ENCODE peak calls at places on chromosomes 6 and 20, in ten cellular contexts. K is iPS DF 19.7; V is dermis blood vessel endothelial cell; E is RWPE1; D is activated T-cell treated with anti-CD3 and anti-CD28 coated beads, Interleukin-2, amount 50 U/mL, for 72 hours; F is fibroblast of gingiva; R is cardiac muscle cell; Z is anterior cingulate cortex; Q is T-helper 2 cell; M is IMR-90. A is an unnamed sample.

GRCh38 chr6:25026723-25027122 is 91.0 kb upstream of the RIPOR2 start:
- DNase-seq in E (no peak), Q (peak), K (no peak), R (no peak), F (no peak), V (no peak), M (no peak), D (no peak), Z (no peak), A (no peak)

GRCh38 chr20:8722277-8722928 is 346.5 kb upstream of the PLCB4 start:
- DNase-seq in R (peak), F (peak), V (peak), Z (peak), D (peak), M (peak), Q (peak), K (no peak), E (peak), A (peak)

GRCh38 chr6:158441639-158442308 is 118.1 kb upstream of the TMEM181 start:
- DNase-seq in D (no peak), V (no peak), E (no peak), Z (peak), M (no peak), K (no peak), F (no peak), Q (no peak), R (peak), A (peak)

GRCh38 chr6:142195862-142196536 is 48.9 kb downstream of the VTA1 start:
- DNase-seq in D (no peak), E (no peak), Q (no peak), M (peak), V (no peak), R (no peak), K (no peak), F (no peak), Z (no peak), A (no peak)

GRCh38 chr6:111478749-111479148 is 4.3 kb downstream of the REV3L start:
- DNase-seq in Z (peak), D (no peak), V (peak), K (peak), Q (peak), R (peak), M (peak), E (peak), F (peak), A (peak)

GRCh38 chr20:63056236-63057132 is 49.7 kb upstream of the BHLHE23 start:
- DNase-seq in E (peak), F (no peak), Z (peak), V (peak), R (peak), D (peak), K (no peak), Q (peak), M (no peak), A (peak)

GRCh38 chr6:97189767-97190166 is 93.2 kb downstream of the MMS22L start:
- DNase-seq in D (no peak), R (peak), Q (no peak), M (peak), E (peak), F (peak), Z (no peak), V (peak), K (no peak), A (no peak)

GRCh38 chr20:57476073-57476526 is 48.8 kb downstream of the CTCFL start:
- DNase-seq in Q (no peak), F (no peak), Z (no peak), D (no peak), V (peak), R (no peak), E (no peak), M (no peak), K (no peak), A (no peak)

GRCh38 chr20:49790077-49790798 is 22.4 kb upstream of the SLC9A8 start:
- DNase-seq in F (peak), D (no peak), M (peak), Z (no peak), Q (no peak), E (no peak), K (no peak), R (peak), V (peak), A (peak)

GRCh38 chr6:11702796-11703130 is 75.8 kb downstream of the ADTRP start:
- DNase-seq in E (no peak), F (no peak), Q (no peak), D (no peak), M (no peak), V (no peak), K (no peak), R (no peak), Z (no peak), A (no peak)

GRCh38 chr6:26223677-26224546 is 136.7 kb downstream of the HFE start:
- DNase-seq in D (peak), M (peak), F (peak), Z (peak), V (peak), K (no peak), Q (peak), E (peak), R (peak), A (peak)

GRCh38 chr6:44410363-44410762 is 22.9 kb downstream of the CDC5L start:
- DNase-seq in Q (no peak), M (no peak), K (no peak), R (no peak), D (no peak), V (no peak), E (no peak), Z (no peak), F (no peak), A (no peak)

GRCh38 chr20:39111359-39112195 is 149.4 kb downstream of the DHX35 start:
- DNase-seq in R (peak), Z (no peak), D (no peak), M (no peak), V (no peak), F (no peak), K (no peak), Q (no peak), E (no peak), A (peak)

GRCh38 chr6:111357680-111358079 is 125.3 kb downstream of the REV3L start:
- DNase-seq in Q (no peak), E (no peak), K (no peak), M (no peak), D (no peak), V (no peak), Z (no peak), R (peak), F (no peak), A (no peak)

GRCh38 chr6:150928882-150929281 is 63.4 kb downstream of the MTHFD1L start:
- DNase-seq in K (no peak), D (no peak), Q (peak), V (peak), F (no peak), E (no peak), R (no peak), M (no peak), Z (no peak), A (no peak)

GRCh38 chr6:152595507-152595906 is 41.7 kb downstream of the SYNE1 start:
- DNase-seq in Q (no peak), F (peak), R (peak), M (peak), Z (peak), V (peak), K (peak), D (no peak), E (no peak), A (peak)

GRCh38 chr6:100078509-100078908 is 84.5 kb upstream of the MCHR2 start:
- DNase-seq in V (peak), E (no peak), Z (no peak), K (peak), R (peak), F (no peak), D (no peak), Q (peak), M (peak), A (peak)

GRCh38 chr6:827431-827830 is 134.5 kb upstream of the EXOC2 start:
- DNase-seq in R (no peak), M (no peak), Z (no peak), K (no peak), E (no peak), Q (peak), D (no peak), F (no peak), V (no peak), A (no peak)

GRCh38 chr6:17101422-17102257 is at the start of gene STMND1:
- DNase-seq in Z (no peak), Q (peak), V (peak), F (no peak), D (no peak), R (peak), M (peak), E (peak), K (no peak), A (peak)

GRCh38 chr20:59678286-59678685 is 73.9 kb downstream of the PHACTR3 start:
- DNase-seq in E (no peak), K (no peak), F (no peak), R (no peak), Q (no peak), V (no peak), M (no peak), Z (peak), D (no peak), A (peak)

GRCh38 chr6:170135041-170135440 is 155.8 kb downstream of the DLL1 start:
- DNase-seq in E (no peak), R (no peak), M (no peak), F (no peak), Z (no peak), Q (no peak), D (no peak), V (no peak), K (no peak), A (no peak)

GRCh38 chr20:17622851-17623508 is 53.1 kb downstream of the DSTN start:
- DNase-seq in Z (no peak), F (no peak), D (no peak), Q (no peak), K (no peak), V (no peak), M (no peak), E (no peak), R (no peak), A (no peak)

GRCh38 chr6:81769834-81770233 is 17.4 kb upstream of the TENT5A start:
- DNase-seq in E (peak), K (no peak), Q (no peak), D (no peak), V (no peak), M (peak), R (no peak), Z (no peak), F (peak), A (peak)

GRCh38 chr20:37347891-37348642 is 2.1 kb downstream of the SRC start:
- DNase-seq in Z (no peak), Q (no peak), F (no peak), R (no peak), V (peak), D (peak), K (no peak), E (no peak), M (no peak), A (peak)

GRCh38 chr6:113630738-113631535 is 226.2 kb upstream of the MARCKS start:
- DNase-seq in E (no peak), Z (no peak), R (peak), D (peak), K (no peak), M (peak), V (peak), Q (peak), F (peak), A (peak)

GRCh38 chr6:36793296-36793912 is 45.8 kb downstream of the CPNE5 start:
- DNase-seq in K (no peak), F (no peak), M (no peak), D (no peak), R (no peak), V (no peak), E (no peak), Q (no peak), Z (peak), A (peak)

GRCh38 chr20:49899551-49900383 is 15.6 kb downstream of the SPATA2 start:
- DNase-seq in K (no peak), Z (no peak), M (peak), D (no peak), Q (no peak), R (no peak), V (no peak), F (no peak), E (no peak), A (peak)

GRCh38 chr6:53179961-53180651 is 31.5 kb upstream of the GCM1 start:
- DNase-seq in K (no peak), Z (no peak), M (peak), Q (peak), D (peak), V (peak), F (no peak), R (peak), E (peak), A (peak)